ENCODE peak calls at places on chromosomes 4 and X, in four cellular contexts. X is heart left ventricle, B is HepG2, S is stomach. J is an unnamed sample. For H3K4me1 and H3K36me3, the result is how much of the 10 kb centered on the place peaks cover.

GRCh38 chr4:122117743-122118142 is 34.4 kb upstream of the BLTP1 start:
- DNase-seq in X (no peak), B (no peak), S (no peak), J (no peak)

GRCh38 chr4:62898115-62898514 is 1511.1 kb downstream of the TECRL start:
- DNase-seq in S (no peak), X (no peak), B (no peak), J (no peak)

GRCh38 chrX:23631136-23631535 is 36.2 kb upstream of the PRDX4 start:
- DNase-seq in S (no peak), B (no peak), X (no peak), J (no peak)

GRCh38 chr4:146098978-146099377 is 76.5 kb upstream of the LSM6 start:
- DNase-seq in X (no peak), B (no peak), S (no peak), J (no peak)

GRCh38 chr4:145840162-145840768 is 98.4 kb downstream of the ZNF827 start:
- DNase-seq in S (no peak), X (no peak), B (peak), J (no peak)

GRCh38 chr4:135240796-135241195 is 1039.2 kb upstream of the PABPC4L start:
- DNase-seq in B (no peak), X (no peak), S (no peak), J (no peak)

GRCh38 chr4:59920414-59920813 is 1279.7 kb upstream of the ADGRL3 start:
- DNase-seq in S (no peak), B (no peak), X (no peak), J (no peak)

GRCh38 chrX:69079278-69079677 is 86.0 kb downstream of the PJA1 start:
- DNase-seq in X (no peak), S (no peak), B (no peak), J (no peak)

GRCh38 chr4:156949373-156949814 is 22.2 kb downstream of the PDGFC start:
- DNase-seq in S (no peak), B (peak), X (no peak), J (no peak)

GRCh38 chrX:155766321-155766720 is 114.8 kb upstream of the VAMP7 start:
- DNase-seq in B (no peak), S (no peak), X (no peak), J (no peak)

GRCh38 chr4:46390353-46391058 is 578 bp upstream of the GABRA2 start:
- DNase-seq in B (no peak), S (no peak), X (no peak), J (no peak)

GRCh38 chrX:47776301-47776700 is 60.4 kb upstream of the ZNF81 start:
- DNase-seq in B (no peak), S (no peak), X (no peak), J (no peak)

GRCh38 chrX:110317079-110317819 is 636 bp downstream of the AMMECR1 start:
- DNase-seq in X (no peak), B (no peak), S (peak), J (peak)

GRCh38 chr4:2060578-2061207 is 1.6 kb downstream of the NAT8L start:
- DNase-seq in B (no peak), X (peak), S (no peak), J (peak)

GRCh38 chr4:23364167-23364566 is 525.7 kb downstream of the PPARGC1A start:
- DNase-seq in X (no peak), B (no peak), S (no peak), J (no peak)
- TF ChIP-seq POLR2A in X (no peak), B (no peak), S (no peak), J (no peak)

GRCh38 chr4:39627413-39627812 is 11.3 kb downstream of the SMIM14 start:
- DNase-seq in B (peak), X (no peak), S (no peak), J (no peak)
- H3K4me1 ChIP-seq in B (under half), X (under half), S (under half), J (under half)

DNA sequence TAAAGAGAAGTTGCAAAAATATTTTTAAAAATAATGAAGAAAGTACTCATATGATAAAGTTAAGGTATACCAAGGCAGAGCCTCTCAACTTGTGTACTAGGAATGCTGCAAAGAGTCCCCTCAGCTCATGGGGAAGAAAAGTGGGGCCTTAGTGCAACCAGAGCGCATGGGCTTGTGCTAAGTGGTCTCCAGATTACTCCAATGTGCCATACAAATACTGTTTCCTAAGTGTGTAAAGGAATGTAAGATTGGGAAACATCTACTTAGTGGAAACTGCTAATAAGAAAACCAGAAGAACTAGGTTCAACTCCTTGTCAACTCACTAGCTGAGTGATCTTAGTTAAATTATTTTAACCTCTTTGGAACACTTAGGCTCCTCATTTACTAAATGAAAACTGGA is 39.1 kb downstream of the NAF1 start:
- DNase-seq in B (no peak), X (no peak), S (no peak), J (no peak)
- H3K36me3 ChIP-seq in B (under half), X (under half), S (half or more), J (under half)

GRCh38 chr4:74041418-74041817 is 2.9 kb upstream of the CXCL3 start:
- DNase-seq in S (no peak), B (no peak), X (no peak), J (no peak)

GRCh38 chr4:74037076-74037475 is 1.4 kb downstream of the CXCL3 start:
- DNase-seq in S (no peak), B (no peak), X (no peak), J (no peak)

GRCh38 chr4:74042681-74043080 is 4.2 kb upstream of the CXCL3 start:
- DNase-seq in B (no peak), S (peak), X (no peak), J (peak)

GRCh38 chr4:74038161-74039064 is at the start of gene CXCL3:
- DNase-seq in B (no peak), X (peak), S (peak), J (peak)

GRCh38 chr4:74039065-74039763 is 725 bp upstream of the CXCL3 start:
- DNase-seq in X (no peak), B (no peak), S (no peak), J (no peak)
- TF ChIP-seq POLR2A in X (no peak), B (no peak), S (no peak), J (no peak)

DNA sequence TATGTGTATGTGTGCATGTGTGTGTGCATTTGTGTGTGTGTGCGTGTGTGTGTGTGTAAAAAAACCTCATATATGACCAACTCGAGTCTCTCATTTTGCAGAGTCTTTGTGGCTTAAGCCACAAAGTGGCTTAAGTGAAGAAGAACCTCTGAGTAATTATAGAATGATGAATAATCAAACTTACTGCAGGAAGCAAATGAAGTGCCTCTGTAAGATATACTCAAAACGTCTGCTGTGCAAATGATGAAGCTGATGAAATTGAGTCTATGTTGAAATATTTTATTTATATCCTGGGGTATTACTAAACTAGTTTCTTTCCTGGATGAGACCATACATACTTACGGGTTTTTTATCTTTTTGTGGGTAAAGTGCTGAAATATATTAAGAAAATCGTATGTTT is 1198.7 kb downstream of the PCDH7 start:
- DNase-seq in X (no peak), S (no peak), B (no peak), J (no peak)
- H3K4me1 ChIP-seq in X (under half), S (under half), B (under half), J (under half)

DNA sequence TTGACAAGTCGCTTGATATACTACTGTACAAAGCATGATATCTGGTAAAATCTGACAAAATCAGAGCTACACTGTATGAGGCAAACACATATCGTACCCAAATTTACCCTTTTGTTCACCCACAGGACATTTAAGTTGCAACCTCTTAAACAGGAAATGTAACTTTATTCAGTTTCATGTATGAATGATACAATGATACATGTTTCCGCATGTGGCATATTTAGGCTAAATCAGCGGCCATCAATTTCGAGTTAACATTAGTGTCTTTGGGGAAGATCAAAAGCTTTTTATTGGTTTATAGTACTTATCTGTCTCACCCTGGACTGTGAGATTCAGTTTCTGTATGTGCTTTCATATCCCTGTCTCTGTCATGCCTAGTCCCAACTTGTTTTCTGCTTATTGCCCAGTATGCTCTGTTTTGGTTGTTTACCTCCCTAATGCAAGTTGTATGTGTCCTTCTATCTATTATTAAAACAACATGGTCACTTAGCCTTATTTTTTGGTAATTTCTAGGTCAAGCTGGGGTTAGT is 97.3 kb upstream of the HPRT1 start:
- DNase-seq in B (no peak), S (no peak), X (no peak), J (no peak)
- H3K36me3 ChIP-seq in B (under half), S (under half), X (under half), J (under half)

DNA sequence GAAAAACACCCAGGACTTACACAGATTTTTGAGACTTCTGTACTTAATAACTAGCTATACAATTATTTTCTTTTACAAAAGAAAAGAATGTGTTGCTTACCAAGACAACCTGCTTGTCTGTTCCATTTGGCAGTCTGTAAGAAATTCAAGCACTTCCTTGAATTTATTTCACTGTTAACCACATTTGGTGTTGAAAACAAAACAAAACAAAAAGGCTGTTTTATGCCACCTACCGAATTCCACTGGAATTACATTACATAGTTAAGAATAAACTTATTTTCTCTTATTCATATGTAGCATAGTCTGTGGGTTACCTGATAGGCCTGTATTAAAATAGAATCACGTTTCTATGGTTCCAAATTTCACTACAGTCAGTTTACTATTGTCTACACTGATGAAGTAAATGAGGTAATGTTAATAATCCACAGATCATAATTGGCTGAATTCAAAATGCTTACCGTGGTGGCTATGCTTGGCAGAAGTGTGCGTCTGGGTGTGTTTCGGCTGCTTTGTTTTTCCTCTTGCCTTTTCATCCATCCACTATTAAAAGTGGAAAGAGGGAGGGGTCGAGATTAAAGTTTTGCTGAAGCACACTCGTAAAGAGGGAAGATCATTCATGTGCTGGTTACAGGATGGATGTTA is at the start of gene TLR1:
- DNase-seq in S (no peak), X (no peak), B (peak), J (no peak)
- TF ChIP-seq POLR2A in S (no peak), X (no peak), B (no peak), J (no peak)

GRCh38 chrX:153487590-153488071 is 7.1 kb upstream of the BGN start:
- DNase-seq in B (no peak), S (no peak), X (no peak), J (no peak)
- H3K4me1 ChIP-seq in B (half or more), S (under half), X (under half), J (under half)

DNA sequence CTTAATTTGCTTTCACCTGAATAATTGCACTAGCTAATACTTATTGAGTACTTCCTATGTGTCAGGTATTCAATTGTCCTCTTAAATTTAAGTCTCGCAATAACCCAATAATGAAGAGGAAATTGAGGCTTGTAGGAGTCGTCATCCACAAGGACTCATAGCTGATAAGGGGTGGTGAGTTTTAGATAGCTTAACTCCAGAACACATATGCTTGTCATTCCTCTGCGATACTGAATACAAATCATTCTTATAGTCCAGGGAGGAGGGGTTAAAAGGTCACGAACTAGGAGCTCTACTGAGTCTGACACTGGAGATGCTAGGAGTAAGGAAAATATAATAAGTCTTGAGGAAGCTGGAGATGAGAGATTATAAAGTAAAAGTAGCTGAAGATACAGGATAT is 1.4 kb upstream of the PACRGL start:
- DNase-seq in B (no peak), X (no peak), S (no peak), J (no peak)
- H3K36me3 ChIP-seq in B (under half), X (under half), S (under half), J (under half)

DNA sequence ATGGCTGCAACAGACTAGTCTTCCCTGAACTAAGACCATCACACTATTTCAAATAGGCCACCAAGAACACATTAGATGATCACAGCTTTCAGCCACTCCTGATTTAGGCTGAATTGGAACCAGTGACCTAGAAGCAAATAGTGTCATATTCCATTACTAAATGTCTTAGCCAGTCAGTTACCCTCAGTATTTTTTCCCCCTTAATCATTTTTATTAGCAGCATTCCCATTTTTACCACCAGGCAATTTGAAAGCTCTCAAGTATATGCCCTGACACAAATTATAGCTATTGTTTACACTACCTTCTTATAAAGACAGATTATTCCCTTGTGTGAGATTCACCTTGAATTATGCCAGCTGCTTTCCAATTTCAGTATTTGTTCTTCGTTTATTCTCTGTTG is 1146.9 kb downstream of the PDHA2 start:
- DNase-seq in B (no peak), S (no peak), X (no peak), J (no peak)
- TF ChIP-seq POLR2A in B (no peak), S (no peak), X (no peak), J (no peak)